ENCODE peak calls at places on chromosomes 4 and X, in four cellular contexts. I is endothelial cell of umbilical vein, N is GM12878, J is K562. Z is an unnamed sample.

GRCh38 chr4:8336412-8337075 is 67.0 kb downstream of the HTRA3 start:
- DNase-seq in I (no peak), N (no peak), J (peak), Z (peak)

GRCh38 chr4:110876866-110877265 is 254.0 kb upstream of the PITX2 start:
- DNase-seq in I (no peak), N (no peak), J (no peak), Z (no peak)

GRCh38 chr4:146235654-146236570 is 21.6 kb downstream of the REELD1 start:
- DNase-seq in I (no peak), N (no peak), J (no peak), Z (no peak)

GRCh38 chr4:16183604-16184003 is 42.7 kb downstream of the TAPT1 start:
- DNase-seq in I (no peak), N (no peak), J (no peak), Z (no peak)

GRCh38 chrX:13376857-13377441 is 57.1 kb upstream of the ATXN3L start:
- DNase-seq in I (no peak), N (no peak), J (no peak), Z (peak)

GRCh38 chr4:102299302-102299701 is 46.0 kb downstream of the SLC39A8 start:
- DNase-seq in I (no peak), N (no peak), J (no peak), Z (no peak)

GRCh38 chr4:126702747-126703146 is 930.0 kb upstream of the INTU start:
- DNase-seq in I (no peak), N (no peak), J (peak), Z (no peak)

GRCh38 chr4:92021788-92022187 is 282.0 kb upstream of the GRID2 start:
- DNase-seq in I (no peak), N (no peak), J (no peak), Z (no peak)

GRCh38 chrX:134294548-134294947 is 57.6 kb downstream of the CCDC160 start:
- DNase-seq in I (peak), N (no peak), J (peak), Z (peak)

GRCh38 chr4:158809611-158810486 is 41.0 kb downstream of the FNIP2 start:
- DNase-seq in I (peak), N (peak), J (peak), Z (peak)

GRCh38 chr4:173656898-173657297 is 126.9 kb upstream of the HAND2 start:
- DNase-seq in I (no peak), N (no peak), J (no peak), Z (no peak)

GRCh38 chr4:182367153-182367552 is 124.0 kb downstream of the TENM3 start:
- DNase-seq in I (no peak), N (no peak), J (no peak), Z (no peak)

GRCh38 chr4:27986476-27986875 is 1125.8 kb downstream of the STIM2 start:
- DNase-seq in I (no peak), N (no peak), J (no peak), Z (no peak)

GRCh38 chr4:165872443-165873297 is at the start of gene TLL1:
- DNase-seq in I (peak), N (no peak), J (no peak), Z (no peak)

GRCh38 chr4:100933628-100934027 is 413.7 kb downstream of the PPP3CA start:
- DNase-seq in I (no peak), N (no peak), J (no peak), Z (peak)

GRCh38 chrX:16712116-16712824 is at the start of gene CTPS2:
- DNase-seq in I (peak), N (no peak), J (peak), Z (peak)

GRCh38 chr4:171281359-171281758 is 531.8 kb upstream of the GALNTL6 start:
- DNase-seq in I (no peak), N (no peak), J (no peak), Z (no peak)

GRCh38 chr4:14446311-14446710 is 556.0 kb upstream of the CPEB2 start:
- DNase-seq in I (no peak), N (no peak), J (no peak), Z (peak)

GRCh38 chr4:472881-473574 is 25.9 kb downstream of the ZNF721 start:
- DNase-seq in I (peak), N (no peak), J (peak), Z (peak)

GRCh38 chr4:98928131-98928504 is 815 bp downstream of the EIF4E start:
- DNase-seq in I (peak), N (no peak), J (peak), Z (peak)

GRCh38 chr4:81405900-81406401 is 65.8 kb downstream of the RASGEF1B start:
- DNase-seq in I (peak), N (peak), J (peak), Z (peak)

GRCh38 chr4:12787261-12787660 is 696.9 kb downstream of the RAB28 start:
- DNase-seq in I (no peak), N (no peak), J (no peak), Z (no peak)

GRCh38 chrX:40996886-40997530 is 88.2 kb upstream of the USP9X start:
- DNase-seq in I (peak), N (no peak), J (peak), Z (peak)

GRCh38 chrX:3076416-3076991 is 35.2 kb downstream of the ARSF start:
- DNase-seq in I (no peak), N (no peak), J (no peak), Z (no peak)

GRCh38 chr4:100816646-100817045 is 298.8 kb upstream of the EMCN start:
- DNase-seq in I (no peak), N (no peak), J (no peak), Z (no peak)

GRCh38 chrX:11970935-11971334 is 167.3 kb upstream of the FRMPD4 start:
- DNase-seq in I (no peak), N (no peak), J (no peak), Z (peak)

GRCh38 chrX:50202539-50202938 is 1.7 kb upstream of the AKAP4 start:
- DNase-seq in I (peak), N (no peak), J (no peak), Z (no peak)

GRCh38 chr4:7183161-7183560 is 9.2 kb upstream of the SORCS2 start:
- DNase-seq in I (no peak), N (no peak), J (no peak), Z (no peak)

GRCh38 chr4:10667651-10668341 is 16.8 kb downstream of the CLNK start:
- DNase-seq in I (no peak), N (no peak), J (no peak), Z (no peak)

GRCh38 chr4:41339812-41340809 is 83.4 kb downstream of the UCHL1 start:
- DNase-seq in I (peak), N (no peak), J (no peak), Z (peak)

GRCh38 chr4:6777636-6778281 is 4.8 kb upstream of the KIAA0232 start:
- DNase-seq in I (no peak), N (no peak), J (peak), Z (no peak)

GRCh38 chr4:74897390-74897789 is 35.5 kb upstream of the PARM1 start:
- DNase-seq in I (no peak), N (no peak), J (no peak), Z (no peak)

DNA sequence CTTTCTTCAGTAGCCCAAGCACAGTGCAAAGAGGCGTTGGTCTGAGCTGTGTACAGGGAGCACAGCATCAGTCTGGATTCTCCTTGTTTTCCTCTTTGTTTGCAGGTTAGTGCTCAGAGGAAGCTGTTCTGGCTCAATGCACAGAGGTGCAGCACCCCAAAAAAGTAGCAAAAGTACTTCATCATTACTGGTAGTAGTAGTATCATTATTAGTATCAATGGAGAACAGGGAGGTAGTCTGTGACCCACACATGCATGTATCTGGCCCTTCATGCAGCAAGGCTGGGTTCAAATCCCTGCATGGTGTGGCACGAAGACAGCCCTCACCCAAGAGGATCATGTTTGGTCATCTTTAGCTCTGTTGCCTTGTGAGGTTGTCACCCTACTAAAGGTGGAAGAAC is 68.7 kb downstream of the CXXC4 start:
- DNase-seq in I (no peak), N (no peak), J (no peak), Z (no peak)
- TF ChIP-seq FOS in I (no peak), N (no peak), J (no peak), Z (no peak)

DNA sequence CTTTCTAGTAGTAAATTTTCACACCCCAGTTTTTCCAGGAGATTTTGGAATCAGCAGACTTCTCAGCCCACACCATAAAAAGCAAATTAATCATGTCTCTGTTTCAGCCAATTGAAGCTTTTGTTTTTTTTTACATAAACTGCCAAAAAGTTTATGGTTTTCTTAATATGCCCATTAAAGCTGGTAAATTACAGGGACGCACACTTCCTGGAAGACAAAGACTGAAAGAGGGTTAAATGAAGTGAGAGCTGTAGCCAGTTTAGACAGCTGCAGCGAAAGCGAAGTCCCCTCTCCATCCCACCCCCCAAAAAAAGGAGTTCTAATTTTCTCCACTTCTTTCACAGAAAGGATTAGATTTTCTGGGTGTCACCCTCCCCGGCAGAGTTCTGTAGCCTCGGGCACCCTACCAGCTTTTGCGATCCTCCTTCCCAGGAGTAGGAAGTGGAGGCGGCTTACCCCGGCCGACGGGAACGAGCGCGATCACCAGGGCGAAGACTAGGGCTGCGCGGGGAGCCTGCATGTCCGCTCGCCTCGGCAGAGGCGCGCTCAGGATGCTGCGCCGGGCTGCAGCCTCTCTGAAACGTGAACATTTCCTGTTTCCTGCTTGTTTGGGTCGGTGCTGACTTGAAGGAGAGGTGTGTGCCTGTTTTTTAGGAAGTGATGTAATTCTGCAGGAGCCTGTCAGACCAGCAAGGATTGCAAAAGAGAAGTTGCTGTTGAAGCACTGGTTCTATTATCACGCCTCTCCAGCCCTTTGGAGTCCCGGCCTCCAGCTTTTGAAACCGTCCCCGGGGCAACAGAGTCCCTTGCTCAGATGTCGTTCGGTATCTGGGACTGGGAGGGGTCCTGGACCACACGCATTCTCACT is at the start of gene TMEM154:
- DNase-seq in I (peak), N (no peak), J (peak), Z (peak)
- TF ChIP-seq FOS in I (no peak), N (no peak), J (no peak), Z (no peak)

DNA sequence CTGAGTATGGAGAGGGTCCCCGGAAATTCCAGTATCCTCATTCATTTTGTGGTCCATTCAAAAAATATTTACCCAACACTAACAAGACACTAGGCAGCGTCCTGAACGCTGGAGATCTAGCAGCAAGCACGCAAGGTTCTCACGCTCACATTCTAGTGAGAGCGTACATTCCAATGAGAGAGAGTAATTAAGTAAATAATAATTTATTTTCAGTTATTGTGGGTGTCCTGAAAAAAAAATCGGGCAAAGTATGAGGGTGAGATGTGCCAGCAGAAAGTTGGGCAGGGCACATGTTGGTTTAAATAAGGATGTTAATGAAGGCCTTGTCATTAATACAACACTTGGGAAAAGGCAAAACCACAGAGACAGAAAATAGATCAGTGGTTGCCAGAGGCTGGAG is 4.0 kb upstream of the TMEM156 start:
- DNase-seq in I (peak), N (no peak), J (no peak), Z (peak)
- TF ChIP-seq FOS in I (no peak), N (no peak), J (no peak), Z (no peak)

GRCh38 chr4:106584590-106584989 is 216.0 kb upstream of the GIMD1 start:
- DNase-seq in I (no peak), N (no peak), J (no peak), Z (peak)

GRCh38 chr4:106585920-106586349 is 217.4 kb upstream of the GIMD1 start:
- DNase-seq in I (peak), N (no peak), J (no peak), Z (no peak)

GRCh38 chr4:106583108-106583507 is 214.5 kb upstream of the GIMD1 start:
- DNase-seq in I (no peak), N (no peak), J (no peak), Z (no peak)

GRCh38 chr4:106587558-106587957 is 219.0 kb upstream of the GIMD1 start:
- DNase-seq in I (peak), N (no peak), J (no peak), Z (peak)

GRCh38 chr4:106583567-106583966 is 215.0 kb upstream of the GIMD1 start:
- DNase-seq in I (peak), N (no peak), J (no peak), Z (peak)
- TF ChIP-seq FOS in I (peak), N (no peak), J (no peak), Z (peak)

DNA sequence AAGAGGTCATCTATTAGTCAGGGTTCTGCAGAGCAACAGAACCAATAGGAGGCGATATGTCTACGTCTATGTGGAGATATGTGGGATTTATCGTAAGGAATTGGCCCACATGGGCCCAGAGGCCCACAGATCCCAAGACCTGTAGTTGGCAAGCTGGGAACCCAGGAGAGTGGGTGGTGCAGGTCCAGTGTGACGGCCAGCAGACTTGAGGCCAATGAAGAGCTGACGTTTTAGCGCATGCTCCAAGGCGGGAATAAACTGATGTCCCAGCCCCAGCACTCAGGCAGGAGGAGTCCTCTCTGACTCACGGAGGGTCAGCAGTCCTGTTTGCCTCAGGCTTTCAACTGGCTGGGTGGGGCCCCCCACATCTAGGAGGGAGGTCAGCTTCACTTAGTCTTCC is 21.3 kb downstream of the SPACA5 start:
- DNase-seq in I (no peak), N (no peak), J (no peak), Z (no peak)
- TF ChIP-seq FOS in I (no peak), N (no peak), J (no peak), Z (no peak)

GRCh38 chrX:102696303-102696702 is 15.9 kb upstream of the GPRASP2 start:
- DNase-seq in I (no peak), N (no peak), J (no peak), Z (no peak)

DNA sequence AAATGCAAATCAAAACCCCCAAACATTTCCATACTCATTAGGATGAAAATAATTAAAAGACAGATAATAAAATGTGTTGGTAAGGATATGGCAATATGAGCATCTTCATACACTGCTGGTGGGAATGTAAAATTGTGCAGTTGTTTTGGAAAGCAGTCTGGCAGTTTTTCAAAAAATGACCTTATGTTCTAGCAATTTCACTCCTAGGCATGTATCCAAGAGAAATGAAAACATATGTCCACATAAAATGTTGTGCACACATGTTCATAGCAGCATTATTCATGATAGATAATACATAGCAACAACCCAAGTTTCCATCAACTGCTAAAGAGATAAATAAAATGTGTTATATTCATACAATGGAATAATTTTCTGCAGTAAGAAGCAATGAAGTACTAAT is 14.7 kb upstream of the GPRASP2 start:
- DNase-seq in I (peak), N (no peak), J (no peak), Z (peak)
- TF ChIP-seq FOS in I (no peak), N (no peak), J (no peak), Z (no peak)

GRCh38 chrX:112803060-112803459 is 37.6 kb downstream of the AMOT start:
- DNase-seq in I (no peak), N (no peak), J (no peak), Z (no peak)
- TF ChIP-seq FOS in I (no peak), N (no peak), J (no peak), Z (no peak)

GRCh38 chr4:94826206-94826605 is 68.5 kb downstream of the BMPR1B start:
- DNase-seq in I (peak), N (no peak), J (no peak), Z (no peak)
- TF ChIP-seq FOS in I (no peak), N (no peak), J (no peak), Z (no peak)

GRCh38 chr4:120694973-120695372 is 227.6 kb downstream of the PRDM5 start:
- DNase-seq in I (peak), N (no peak), J (no peak), Z (peak)

GRCh38 chr4:120693817-120694216 is 228.7 kb downstream of the PRDM5 start:
- DNase-seq in I (no peak), N (no peak), J (no peak), Z (no peak)

GRCh38 chr4:120703908-120704307 is 218.6 kb downstream of the PRDM5 start:
- DNase-seq in I (no peak), N (no peak), J (no peak), Z (no peak)

GRCh38 chr4:120704529-120704928 is 218.0 kb downstream of the PRDM5 start:
- DNase-seq in I (no peak), N (no peak), J (no peak), Z (no peak)

DNA sequence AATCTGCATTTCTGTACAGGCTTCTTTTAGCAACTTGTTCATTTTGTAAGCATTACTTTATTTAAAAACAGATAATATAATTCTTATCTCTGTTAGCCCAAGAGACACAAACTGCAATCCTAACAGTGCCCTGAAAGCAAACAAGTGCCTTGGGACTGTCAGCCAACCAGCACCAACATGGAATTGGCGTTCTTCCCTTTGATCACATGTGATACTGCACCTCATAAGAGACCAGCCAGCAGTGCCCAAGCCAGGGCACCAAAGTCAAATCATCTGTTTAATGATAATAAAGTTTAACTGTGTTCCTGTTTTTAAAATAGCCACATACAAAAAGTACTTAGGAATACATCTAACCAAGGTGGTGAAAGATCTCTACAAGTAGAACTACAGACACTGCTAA is 223.2 kb downstream of the PRDM5 start:
- DNase-seq in I (no peak), N (no peak), J (no peak), Z (no peak)
- TF ChIP-seq FOS in I (no peak), N (no peak), J (no peak), Z (no peak)

GRCh38 chr4:2179717-2180116 is 62.2 kb downstream of the HAUS3 start:
- DNase-seq in I (no peak), N (no peak), J (no peak), Z (no peak)

GRCh38 chr4:2175990-2176698 is 65.8 kb downstream of the HAUS3 start:
- DNase-seq in I (no peak), N (no peak), J (no peak), Z (no peak)

GRCh38 chr4:2180410-2180809 is 61.5 kb downstream of the HAUS3 start:
- DNase-seq in I (no peak), N (no peak), J (no peak), Z (no peak)

GRCh38 chr4:2178986-2179385 is 62.9 kb downstream of the HAUS3 start:
- DNase-seq in I (no peak), N (no peak), J (no peak), Z (no peak)

GRCh38 chr4:2177443-2178093 is 64.4 kb downstream of the HAUS3 start:
- DNase-seq in I (no peak), N (no peak), J (no peak), Z (no peak)
- TF ChIP-seq FOS in I (no peak), N (no peak), J (no peak), Z (no peak)